ENCODE peak calls at places on chromosomes 4 and X, in four cellular contexts. O is HepG2, Q is astrocyte, A is mammary epithelial cell. J is an unnamed sample.
A peak's percentile ranks its signal among the peaks of the same experiment; 100 is the strongest.

GRCh38 chr4:13441506-13441905 is 42.6 kb downstream of the RAB28 start:
- DNase-seq in O (no peak), Q (no peak), A (no peak), J (no peak)

GRCh38 chrX:134764202-134764785 is 106.0 kb upstream of the PLAC1 start:
- DNase-seq in O (peak; percentile 64), Q (no peak), A (peak; percentile 30), J (peak; percentile 24)

GRCh38 chr4:119750771-119751170 is 122.2 kb upstream of the PDE5A start:
- DNase-seq in O (no peak), Q (peak; percentile 93), A (peak; percentile 4), J (peak; percentile 80)

GRCh38 chr4:88276952-88277710 is 7.2 kb downstream of the PPM1K start:
- DNase-seq in O (no peak), Q (no peak), A (no peak), J (no peak)

GRCh38 chr4:67700119-67700873 is 659 bp downstream of the UBA6 start:
- DNase-seq in O (no peak), Q (peak; percentile 25), A (no peak), J (peak; percentile 64)

GRCh38 chr4:125719987-125720386 is 405.2 kb downstream of the FAT4 start:
- DNase-seq in O (peak; percentile 53), Q (no peak), A (no peak), J (peak; percentile 23)

GRCh38 chrX:135543924-135544323 is 23.5 kb downstream of the INTS6L start:
- DNase-seq in O (no peak), Q (no peak), A (no peak), J (no peak)

GRCh38 chrX:13669246-13669689 is 16.3 kb downstream of the TCEANC start:
- DNase-seq in O (peak; percentile 52), Q (peak; percentile 96), A (peak; percentile 99), J (peak; percentile 89)

GRCh38 chr4:107131295-107131694 is 95.2 kb upstream of the DKK2 start:
- DNase-seq in O (no peak), Q (peak; percentile 50), A (no peak), J (peak; percentile 72)

GRCh38 chrX:10124506-10125247 is 32.1 kb upstream of the CLCN4 start:
- DNase-seq in O (no peak), Q (no peak), A (no peak), J (no peak)

GRCh38 chr4:173243321-173243720 is 74.7 kb downstream of the GALNT7 start:
- DNase-seq in O (no peak), Q (peak; percentile 80), A (peak; percentile 88), J (peak; percentile 85)

GRCh38 chrX:9681422-9681821 is 84.2 kb downstream of the GPR143 start:
- DNase-seq in O (no peak), Q (peak; percentile 68), A (no peak), J (peak; percentile 3)

GRCh38 chr4:164761746-164762275 is 7.9 kb downstream of the SMIM31 start:
- DNase-seq in O (no peak), Q (no peak), A (no peak), J (no peak)

GRCh38 chr4:158722291-158722916 is 792 bp downstream of the PPID start:
- DNase-seq in O (peak; percentile 52), Q (peak; percentile 56), A (peak; percentile 59), J (peak; percentile 75)

GRCh38 chr4:109699553-109700225 is 3.6 kb downstream of the CASP6 start:
- DNase-seq in O (no peak), Q (no peak), A (no peak), J (no peak)

GRCh38 chr4:56243107-56243506 is 144.2 kb downstream of the AASDH start:
- DNase-seq in O (no peak), Q (no peak), A (no peak), J (no peak)

GRCh38 chrX:41397228-41397627 is 49.9 kb upstream of the NYX start:
- DNase-seq in O (no peak), Q (no peak), A (no peak), J (no peak)

GRCh38 chr4:2300431-2300861 is 38.5 kb upstream of the MXD4 start:
- DNase-seq in O (no peak), Q (no peak), A (no peak), J (no peak)

GRCh38 chr4:152594981-152595916 is 59.4 kb upstream of the FBXW7 start:
- DNase-seq in O (no peak), Q (no peak), A (peak; percentile 43), J (no peak)

GRCh38 chr4:102817021-102817605 is 10.2 kb downstream of the UBE2D3 start:
- DNase-seq in O (no peak), Q (no peak), A (peak; percentile 67), J (no peak)

GRCh38 chr4:112910109-112910736 is 139.2 kb upstream of the ANK2 start:
- DNase-seq in O (no peak), Q (peak; percentile 60), A (no peak), J (peak; percentile 70)

GRCh38 chrX:71911023-71911730 is 532 bp downstream of the NHSL2 start:
- DNase-seq in O (no peak), Q (no peak), A (no peak), J (peak; percentile 40)

GRCh38 chr4:115950806-115951205 is 837.4 kb upstream of the NDST4 start:
- DNase-seq in O (no peak), Q (no peak), A (no peak), J (no peak)

GRCh38 chrX:16946361-16946964 is at the start of gene REPS2:
- DNase-seq in O (peak; percentile 41), Q (peak; percentile 45), A (peak; percentile 71), J (peak; percentile 73)

GRCh38 chrX:9576059-9576458 is 111.2 kb downstream of the TBL1X start:
- DNase-seq in O (no peak), Q (no peak), A (no peak), J (no peak)

GRCh38 chr4:185149392-185149791 is 6.3 kb downstream of the SLC25A4 start:
- DNase-seq in O (no peak), Q (no peak), A (no peak), J (no peak)

GRCh38 chrX:2484721-2485459 is 15.9 kb downstream of the DHRSX start:
- DNase-seq in O (no peak), Q (peak; percentile 38), A (no peak), J (peak; percentile 76)

GRCh38 chrX:63275127-63275526 is 76.0 kb downstream of the SPIN4 start:
- DNase-seq in O (peak; percentile 4), Q (no peak), A (peak; percentile 25), J (peak; percentile 52)

GRCh38 chrX:100745806-100746537 is 14.1 kb upstream of the SYTL4 start:
- DNase-seq in O (no peak), Q (no peak), A (no peak), J (no peak)

GRCh38 chr4:89294583-89295244 is 12.9 kb downstream of the GPRIN3 start:
- DNase-seq in O (no peak), Q (no peak), A (no peak), J (no peak)

GRCh38 chr4:85423414-85423813 is 51.5 kb upstream of the ARHGAP24 start:
- DNase-seq in O (no peak), Q (peak; percentile 42), A (peak; percentile 54), J (peak; percentile 13)

GRCh38 chr4:15651682-15652081 is 3.5 kb downstream of the FBXL5 start:
- DNase-seq in O (no peak), Q (no peak), A (no peak), J (peak; percentile 9)

GRCh38 chr4:120855307-120856001 is 67.1 kb downstream of the PRDM5 start:
- DNase-seq in O (no peak), Q (no peak), A (no peak), J (no peak)

GRCh38 chrX:97039363-97040029 is 155.8 kb downstream of the RPA4 start:
- DNase-seq in O (no peak), Q (peak; percentile 56), A (peak; percentile 9), J (peak; percentile 13)

GRCh38 chr4:145805490-145805889 is 125.5 kb downstream of the C4orf51 start:
- DNase-seq in O (peak; percentile 80), Q (peak; percentile 45), A (peak; percentile 74), J (no peak)

GRCh38 chrX:52271212-52271611 is 86.5 kb downstream of the MAGED4 start:
- DNase-seq in O (no peak), Q (no peak), A (peak; percentile 9), J (peak; percentile 19)

GRCh38 chrX:65811558-65812228 is 144.2 kb downstream of the MSN start:
- DNase-seq in O (no peak), Q (no peak), A (no peak), J (no peak)

GRCh38 chr4:162681212-162681611 is 485.5 kb downstream of the NAF1 start:
- DNase-seq in O (no peak), Q (no peak), A (no peak), J (no peak)
- H2AFZ ChIP-seq in O (no peak overlapping the region), Q (no peak overlapping the region), A (no peak overlapping the region), J (no peak overlapping the region)

GRCh38 chr4:65669008-65669971 is 999 bp downstream of the EPHA5 start:
- DNase-seq in O (no peak), Q (peak; percentile 61), A (no peak), J (peak; percentile 11)
- TF ChIP-seq EZH2 in O (no peak), Q (no peak), A (peak; percentile 71), J (no peak)

GRCh38 chr4:169263791-169264392 is 6.9 kb downstream of the SH3RF1 start:
- DNase-seq in O (no peak), Q (no peak), A (no peak), J (no peak)

GRCh38 chr4:169267070-169267469 is 3.7 kb downstream of the SH3RF1 start:
- DNase-seq in O (no peak), Q (no peak), A (no peak), J (no peak)

GRCh38 chr4:169268951-169269781 is 1.6 kb downstream of the SH3RF1 start:
- DNase-seq in O (peak; percentile 75), Q (peak; percentile 89), A (peak; percentile 63), J (peak; percentile 90)

GRCh38 chr4:169266661-169267060 is 4.1 kb downstream of the SH3RF1 start:
- DNase-seq in O (no peak), Q (no peak), A (no peak), J (peak; percentile 46)

DNA sequence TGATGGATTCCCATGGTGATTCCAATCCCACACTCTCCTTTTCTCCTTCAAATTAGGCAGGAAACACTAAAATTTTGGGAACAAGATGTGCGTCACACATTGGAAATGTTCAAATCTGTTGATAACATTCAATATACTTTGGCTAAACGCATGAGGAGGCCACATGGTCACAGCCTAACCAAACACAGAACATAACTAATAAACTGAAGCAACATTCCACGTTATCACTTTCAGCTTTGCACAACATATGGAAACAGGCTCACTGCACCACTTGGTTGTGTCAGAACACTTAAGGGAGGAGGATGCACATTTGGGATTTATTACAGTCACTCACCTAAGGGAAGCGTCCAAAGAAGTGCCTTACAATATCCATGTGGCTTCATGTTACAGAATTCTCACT is 4.7 kb downstream of the SH3RF1 start:
- DNase-seq in O (no peak), Q (no peak), A (no peak), J (no peak)
- H3K36me3 ChIP-seq in O (peaks cover 5% of the 10 kb centered on the region), Q (peaks cover 23% of the 10 kb centered on the region), A (peaks cover 2% of the 10 kb centered on the region), J (peaks cover 48% of the 10 kb centered on the region)

GRCh38 chr4:37686373-37687174 is at the start of gene RELL1:
- DNase-seq in O (peak; percentile 96), Q (peak; percentile 97), A (peak; percentile 99), J (peak; percentile 99)

GRCh38 chr4:37685726-37686372 is 327 bp downstream of the RELL1 start:
- DNase-seq in O (no peak), Q (no peak), A (no peak), J (peak; percentile 76)

GRCh38 chr4:37687175-37687525 is 974 bp upstream of the RELL1 start:
- DNase-seq in O (no peak), Q (no peak), A (no peak), J (no peak)

GRCh38 chr4:37689353-37689752 is 3.2 kb upstream of the RELL1 start:
- DNase-seq in O (no peak), Q (no peak), A (no peak), J (peak; percentile 20)

DNA sequence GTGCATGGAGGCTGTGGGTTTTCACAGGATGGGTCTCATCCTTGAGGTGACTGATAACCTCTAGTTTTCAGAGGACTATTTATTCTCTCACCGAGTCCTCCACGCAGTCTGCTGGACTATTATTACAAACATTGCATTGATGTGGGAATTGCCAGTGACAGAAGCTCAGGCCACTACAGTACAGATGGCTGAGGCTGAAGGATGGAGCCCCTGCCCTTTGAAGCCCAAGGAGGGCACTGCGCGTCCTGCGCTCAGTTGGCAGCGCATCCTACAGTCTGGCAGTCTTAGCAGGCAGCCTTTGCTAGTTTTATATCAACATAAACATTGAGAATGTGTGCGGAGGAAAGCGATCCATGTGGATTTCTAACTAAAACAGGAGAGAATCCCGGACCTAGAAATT is 1.5 kb upstream of the RELL1 start:
- DNase-seq in O (no peak), Q (no peak), A (no peak), J (no peak)
- H2AFZ ChIP-seq in O (peak overlapping the region; percentile 80), Q (no peak overlapping the region), A (peak overlapping the region; percentile 87), J (peak overlapping the region; percentile 86)